ENCODE peak calls at places on chromosome 16, in six cellular contexts. Z is prostate gland, B is transverse colon, L is uterus, J is breast epithelium, F is stomach. N is an unnamed sample.

GRCh38 chr16:10370096-10370726 is 15.7 kb upstream of the ATF7IP2 start:
- DNase-seq in Z (no peak), B (no peak), L (no peak), J (no peak), F (no peak), N (no peak)

GRCh38 chr16:59201821-59202220 is 467.7 kb upstream of the GOT2 start:
- DNase-seq in Z (no peak), B (no peak), L (no peak), J (no peak), F (no peak), N (no peak)

GRCh38 chr16:86664518-86665318 is 86.4 kb downstream of the FOXL1 start:
- DNase-seq in Z (no peak), B (peak; percentile 67), L (no peak), J (no peak), F (peak; percentile 49), N (peak; percentile 56)

GRCh38 chr16:13421726-13422125 is 498.2 kb upstream of the ERCC4 start:
- DNase-seq in Z (no peak), B (no peak), L (no peak), J (no peak), F (no peak), N (no peak)

GRCh38 chr16:11614587-11615175 is 28.0 kb upstream of the LITAF start:
- DNase-seq in Z (no peak), B (no peak), L (no peak), J (no peak), F (no peak), N (no peak)

GRCh38 chr16:2027024-2028010 is 615 bp downstream of the NHERF2 start:
- DNase-seq in Z (no peak), B (no peak), L (no peak), J (no peak), F (no peak), N (peak; percentile 72)

GRCh38 chr16:72312862-72313261 is 140.9 kb upstream of the PMFBP1 start:
- DNase-seq in Z (no peak), B (no peak), L (no peak), J (no peak), F (no peak), N (no peak)

GRCh38 chr16:29303520-29303919 is 103.0 kb downstream of the NPIPB11 start:
- DNase-seq in Z (no peak), B (no peak), L (no peak), J (no peak), F (no peak), N (no peak)

GRCh38 chr16:88451586-88452484 is 1.2 kb upstream of the ZFPM1 start:
- DNase-seq in Z (no peak), B (no peak), L (no peak), J (no peak), F (no peak), N (no peak)

GRCh38 chr16:1614226-1615102 is 2.3 kb downstream of the CRAMP1 start:
- DNase-seq in Z (peak; percentile 18), B (peak; percentile 17), L (peak; percentile 17), J (no peak), F (peak; percentile 31), N (peak; percentile 77)

GRCh38 chr16:2767140-2767731 is 9.8 kb downstream of the ELOB start:
- DNase-seq in Z (no peak), B (no peak), L (no peak), J (no peak), F (no peak), N (no peak)

GRCh38 chr16:24141917-24142316 is 114.2 kb upstream of the CACNG3 start:
- DNase-seq in Z (no peak), B (no peak), L (no peak), J (no peak), F (no peak), N (no peak)

GRCh38 chr16:87698676-87699179 is 67.1 kb downstream of the KLHDC4 start:
- DNase-seq in Z (no peak), B (no peak), L (no peak), J (no peak), F (no peak), N (no peak)

GRCh38 chr16:28621756-28622155 is 11.9 kb upstream of the SULT1A1 start:
- DNase-seq in Z (no peak), B (no peak), L (no peak), J (no peak), F (no peak), N (no peak)

GRCh38 chr16:79762217-79762616 is 161.7 kb upstream of the MAF start:
- DNase-seq in Z (no peak), B (no peak), L (no peak), J (no peak), F (no peak), N (no peak)

GRCh38 chr16:85718682-85719081 is 29.9 kb upstream of the GINS2 start:
- DNase-seq in Z (no peak), B (peak; percentile 28), L (no peak), J (no peak), F (peak; percentile 34), N (no peak)

GRCh38 chr16:48121276-48121675 is 34.5 kb downstream of the ABCC12 start:
- DNase-seq in Z (no peak), B (no peak), L (no peak), J (no peak), F (no peak), N (no peak)

GRCh38 chr16:77599793-77600415 is 122.4 kb upstream of the NUDT7 start:
- DNase-seq in Z (peak; percentile 11), B (peak; percentile 11), L (no peak), J (no peak), F (no peak), N (peak; percentile 30)

GRCh38 chr16:48164907-48165715 is 9.3 kb upstream of the ABCC12 start:
- DNase-seq in Z (peak; percentile 55), B (peak; percentile 77), L (peak; percentile 67), J (peak; percentile 84), F (peak; percentile 80), N (peak; percentile 82)

GRCh38 chr16:6946106-6946505 is 386.5 kb upstream of the RBFOX1 start:
- DNase-seq in Z (no peak), B (no peak), L (no peak), J (no peak), F (no peak), N (no peak)

GRCh38 chr16:28311413-28311812 is 19.1 kb downstream of the SBK1 start:
- DNase-seq in Z (no peak), B (no peak), L (no peak), J (no peak), F (no peak), N (no peak)

GRCh38 chr16:54212893-54213292 is 73.7 kb downstream of the IRX3 start:
- DNase-seq in Z (no peak), B (no peak), L (no peak), J (no peak), F (no peak), N (no peak)
- TF ChIP-seq POLR2A in Z (no peak), B (no peak), L (no peak), J (no peak), F (no peak), N (no peak)

DNA sequence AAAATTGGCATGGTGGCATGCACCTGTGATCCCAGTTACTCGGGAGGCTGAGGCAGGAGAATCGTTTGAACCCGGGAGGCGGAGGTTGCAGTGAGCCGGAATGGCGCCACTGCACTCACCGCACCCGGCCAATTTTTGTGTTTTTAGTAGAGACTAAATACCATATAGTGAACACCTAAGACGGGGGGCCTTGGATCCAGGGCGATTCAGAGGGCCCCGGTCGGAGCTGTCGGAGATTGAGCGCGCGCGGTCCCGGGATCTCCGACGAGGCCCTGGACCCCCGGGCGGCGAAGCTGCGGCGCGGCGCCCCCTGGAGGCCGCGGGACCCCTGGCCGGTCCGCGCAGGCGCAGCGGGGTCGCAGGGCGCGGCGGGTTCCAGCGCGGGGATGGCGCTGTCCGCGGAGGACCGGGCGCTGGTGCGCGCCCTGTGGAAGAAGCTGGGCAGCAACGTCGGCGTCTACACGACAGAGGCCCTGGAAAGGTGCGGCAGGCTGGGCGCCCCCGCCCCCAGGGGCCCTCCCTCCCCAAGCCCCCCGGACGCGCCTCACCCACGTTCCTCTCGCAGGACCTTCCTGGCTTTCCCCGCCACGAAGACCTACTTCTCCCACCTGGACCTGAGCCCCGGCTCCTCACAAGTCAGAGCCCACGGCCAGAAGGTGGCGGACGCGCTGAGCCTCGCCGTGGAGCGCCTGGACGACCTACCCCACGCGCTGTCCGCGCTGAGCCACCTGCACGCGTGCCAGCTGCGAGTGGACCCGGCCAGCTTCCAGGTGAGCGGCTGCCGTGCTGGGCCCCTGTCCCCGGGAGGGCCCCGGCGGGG is at the start of gene HBQ1:
- DNase-seq in Z (no peak), B (no peak), L (no peak), J (no peak), F (no peak), N (no peak)
- TF ChIP-seq POLR2A in Z (no peak), B (no peak), L (no peak), J (no peak), F (no peak), N (no peak)

GRCh38 chr16:67215690-67216089 is 11.2 kb upstream of the TMEM208 start:
- DNase-seq in Z (no peak), B (no peak), L (no peak), J (no peak), F (no peak), N (no peak)
- TF ChIP-seq POLR2A in Z (no peak), B (no peak), L (no peak), J (no peak), F (no peak), N (no peak)

GRCh38 chr16:67173808-67174705 is 3.7 kb downstream of the NOL3 start:
- DNase-seq in Z (peak; percentile 88), B (peak; percentile 93), L (peak; percentile 76), J (peak; percentile 86), F (peak; percentile 94), N (peak; percentile 97)
- TF ChIP-seq POLR2A in Z (peak; percentile 67), B (peak; percentile 96), L (peak; percentile 56), J (no peak), F (no peak), N (peak; percentile 72)

GRCh38 chr16:89581861-89582563 is 6.5 kb downstream of the CPNE7 start:
- DNase-seq in Z (peak; percentile 73), B (peak; percentile 43), L (no peak), J (no peak), F (peak; percentile 80), N (peak; percentile 64)
- TF ChIP-seq POLR2A in Z (no peak), B (no peak), L (no peak), J (no peak), F (no peak), N (no peak)

GRCh38 chr16:81635336-81635947 is 143.6 kb upstream of the PLCG2 start:
- DNase-seq in Z (no peak), B (no peak), L (no peak), J (no peak), F (no peak), N (no peak)
- TF ChIP-seq POLR2A in Z (no peak), B (no peak), L (no peak), J (no peak), F (no peak), N (no peak)

GRCh38 chr16:67405336-67405735 is 10.9 kb downstream of the ZDHHC1 start:
- DNase-seq in Z (no peak), B (no peak), L (no peak), J (no peak), F (no peak), N (no peak)

GRCh38 chr16:67404740-67405226 is 11.5 kb upstream of the TPPP3 start:
- DNase-seq in Z (peak; percentile 99), B (peak; percentile 87), L (no peak), J (peak; percentile 75), F (peak; percentile 88), N (no peak)

GRCh38 chr16:67406628-67407027 is 9.6 kb downstream of the ZDHHC1 start:
- DNase-seq in Z (no peak), B (no peak), L (no peak), J (no peak), F (no peak), N (peak; percentile 96)

GRCh38 chr16:67407176-67407787 is 9.0 kb downstream of the ZDHHC1 start:
- DNase-seq in Z (no peak), B (no peak), L (no peak), J (no peak), F (no peak), N (no peak)

GRCh38 chr16:67406111-67406593 is 10.1 kb downstream of the ZDHHC1 start:
- DNase-seq in Z (no peak), B (no peak), L (peak; percentile 79), J (no peak), F (no peak), N (no peak)
- TF ChIP-seq POLR2A in Z (no peak), B (no peak), L (no peak), J (no peak), F (no peak), N (no peak)

N was measured in H54.